ENCODE peak calls at places on chromosomes 12 and 14, in eight cellular contexts. J is stromal cell of bone marrow, O is lower lobe of right lung, M is AG09309, F is GM23338, P is NCI-H1417, X is Karpas-422, I is amniotic stem cell. S is an unnamed sample.

GRCh38 chr12:51592034-51592705 is 1.1 kb downstream of the SCN8A start:
- DNase-seq in J (peak; percentile 68), O (no peak), M (peak; percentile 75), F (peak; percentile 65), P (peak; percentile 41), X (no peak), I (peak; percentile 64), S (no peak)

GRCh38 chr12:49543221-49543913 is 4.5 kb downstream of the KCNH3 start:
- DNase-seq in J (no peak), O (peak; percentile 38), M (no peak), F (no peak), P (no peak), X (no peak), I (no peak), S (peak; percentile 55)

GRCh38 chr14:103476065-103476464 is 46.6 kb downstream of the CKB start:
- DNase-seq in J (no peak), O (no peak), M (no peak), F (no peak), P (no peak), X (no peak), I (no peak), S (no peak)

GRCh38 chr14:89351364-89351957 is 65.6 kb downstream of the FOXN3 start:
- DNase-seq in J (no peak), O (peak; percentile 56), M (no peak), F (peak; percentile 87), P (no peak), X (peak; percentile 80), I (no peak), S (peak; percentile 77)

GRCh38 chr14:92760524-92760805 is 12.0 kb upstream of the LGMN start:
- DNase-seq in J (no peak), O (no peak), M (no peak), F (no peak), P (no peak), X (no peak), I (no peak), S (peak; percentile 67)

GRCh38 chr14:64294672-64295413 is 672 bp upstream of the ESR2 start:
- DNase-seq in J (no peak), O (peak; percentile 85), M (no peak), F (peak; percentile 93), P (peak; percentile 59), X (peak; percentile 97), I (peak; percentile 6), S (peak; percentile 93)

GRCh38 chr12:96045566-96045965 is 10.2 kb upstream of the LTA4H start:
- DNase-seq in J (no peak), O (peak; percentile 71), M (no peak), F (no peak), P (no peak), X (no peak), I (no peak), S (peak; percentile 73)

GRCh38 chr12:1083888-1084262 is 92.9 kb downstream of the ERC1 start:
- DNase-seq in J (peak; percentile 59), O (no peak), M (peak; percentile 61), F (peak; percentile 43), P (peak; percentile 67), X (peak; percentile 73), I (no peak), S (no peak)

GRCh38 chr12:55073043-55074022 is 52.9 kb upstream of the OR9K2 start:
- DNase-seq in J (peak; percentile 41), O (peak; percentile 69), M (peak; percentile 43), F (peak; percentile 89), P (peak; percentile 60), X (peak; percentile 90), I (peak; percentile 31), S (peak; percentile 73)

GRCh38 chr12:75455839-75456238 is 24.7 kb upstream of the GLIPR1 start:
- DNase-seq in J (no peak), O (no peak), M (no peak), F (no peak), P (peak; percentile 57), X (no peak), I (no peak), S (no peak)

GRCh38 chr12:103877934-103878510 is 37.0 kb upstream of the NT5DC3 start:
- DNase-seq in J (peak; percentile 44), O (no peak), M (no peak), F (peak; percentile 90), P (peak; percentile 78), X (peak; percentile 87), I (peak; percentile 58), S (no peak)

GRCh38 chr12:2284857-2285256 is 232.1 kb downstream of the CACNA1C start:
- DNase-seq in J (no peak), O (peak; percentile 70), M (no peak), F (peak; percentile 92), P (peak; percentile 81), X (peak; percentile 81), I (peak; percentile 48), S (peak; percentile 70)

GRCh38 chr12:62726471-62726980 is 208.4 kb downstream of the PPM1H start:
- DNase-seq in J (no peak), O (no peak), M (no peak), F (no peak), P (no peak), X (no peak), I (no peak), S (no peak)

GRCh38 chr14:80493620-80494019 is 282.3 kb upstream of the DIO2 start:
- DNase-seq in J (no peak), O (no peak), M (no peak), F (peak; percentile 11), P (no peak), X (no peak), I (no peak), S (no peak)

GRCh38 chr12:17381211-17381610 is 708.8 kb downstream of the RERGL start:
- DNase-seq in J (no peak), O (no peak), M (no peak), F (no peak), P (no peak), X (no peak), I (no peak), S (no peak)

GRCh38 chr14:36827861-36828260 is 166.2 kb downstream of the PAX9 start:
- DNase-seq in J (no peak), O (no peak), M (no peak), F (no peak), P (no peak), X (no peak), I (no peak), S (no peak)

GRCh38 chr12:28374556-28374955 is 184.3 kb downstream of the CCDC91 start:
- DNase-seq in J (no peak), O (no peak), M (peak; percentile 5), F (no peak), P (no peak), X (no peak), I (peak; percentile 8), S (no peak)

GRCh38 chr12:92210062-92210461 is 64.4 kb upstream of the BTG1 start:
- DNase-seq in J (no peak), O (no peak), M (no peak), F (no peak), P (no peak), X (no peak), I (no peak), S (no peak)